ENCODE peak calls at places on chromosome 21, in six cellular contexts. One of them, this sample, is unnamed.

GRCh38 chr21:29581393-29581792 is 282.7 kb downstream of the BACH1 start:
- DNase-seq in skeletal muscle cell: no peak
- DNase-seq in lung: no peak
- DNase-seq in M059J: no peak
- DNase-seq in neural crest cell: no peak
- DNase-seq in stimulated activated naive CD4-positive, alpha-beta T cell treated with Interleukin-2 at 50 U/mL for 16 hours: no peak
- DNase-seq in this sample: no peak

GRCh38 chr21:41948901-41949300 is 4.9 kb downstream of the C2CD2 start:
- DNase-seq in skeletal muscle cell: no peak
- DNase-seq in lung: no peak
- DNase-seq in M059J: no peak
- DNase-seq in neural crest cell: no peak
- DNase-seq in stimulated activated naive CD4-positive, alpha-beta T cell treated with Interleukin-2 at 50 U/mL for 16 hours: no peak
- DNase-seq in this sample: no peak

GRCh38 chr21:35438643-35439404 is 389.7 kb upstream of the RUNX1 start:
- DNase-seq in skeletal muscle cell: no peak
- DNase-seq in lung: no peak
- DNase-seq in M059J: peak; percentile 16
- DNase-seq in neural crest cell: no peak
- DNase-seq in stimulated activated naive CD4-positive, alpha-beta T cell treated with Interleukin-2 at 50 U/mL for 16 hours: no peak
- DNase-seq in this sample: peak; percentile 31

GRCh38 chr21:32698971-32699693 is 28.7 kb downstream of the SYNJ1 start:
- DNase-seq in skeletal muscle cell: no peak
- DNase-seq in lung: no peak
- DNase-seq in M059J: no peak
- DNase-seq in neural crest cell: no peak
- DNase-seq in stimulated activated naive CD4-positive, alpha-beta T cell treated with Interleukin-2 at 50 U/mL for 16 hours: no peak
- DNase-seq in this sample: no peak

GRCh38 chr21:37159053-37159776 is 86.2 kb downstream of the TTC3 start:
- DNase-seq in skeletal muscle cell: no peak
- DNase-seq in lung: no peak
- DNase-seq in M059J: no peak
- DNase-seq in neural crest cell: no peak
- DNase-seq in stimulated activated naive CD4-positive, alpha-beta T cell treated with Interleukin-2 at 50 U/mL for 16 hours: no peak
- DNase-seq in this sample: peak; percentile 29

GRCh38 chr21:38913120-38913975 is 107.6 kb downstream of the ETS2 start:
- DNase-seq in skeletal muscle cell: peak; percentile 76
- DNase-seq in lung: peak; percentile 84
- DNase-seq in M059J: peak; percentile 38
- DNase-seq in neural crest cell: peak; percentile 14
- DNase-seq in stimulated activated naive CD4-positive, alpha-beta T cell treated with Interleukin-2 at 50 U/mL for 16 hours: no peak
- DNase-seq in this sample: peak; percentile 23

GRCh38 chr21:41506526-41507520 is 1.1 kb downstream of the TMPRSS2 start:
- DNase-seq in skeletal muscle cell: no peak
- DNase-seq in lung: peak; percentile 32
- DNase-seq in M059J: peak; percentile 61
- DNase-seq in neural crest cell: peak; percentile 20
- DNase-seq in stimulated activated naive CD4-positive, alpha-beta T cell treated with Interleukin-2 at 50 U/mL for 16 hours: no peak
- DNase-seq in this sample: no peak

GRCh38 chr21:43343095-43343991 is 83.6 kb downstream of the SIK1 start:
- DNase-seq in skeletal muscle cell: no peak
- DNase-seq in lung: peak; percentile 85
- DNase-seq in M059J: no peak
- DNase-seq in neural crest cell: no peak
- DNase-seq in stimulated activated naive CD4-positive, alpha-beta T cell treated with Interleukin-2 at 50 U/mL for 16 hours: no peak
- DNase-seq in this sample: no peak

GRCh38 chr21:46250146-46250725 is 21.7 kb upstream of the LSS start:
- DNase-seq in skeletal muscle cell: no peak
- DNase-seq in lung: no peak
- DNase-seq in M059J: no peak
- DNase-seq in neural crest cell: no peak
- DNase-seq in stimulated activated naive CD4-positive, alpha-beta T cell treated with Interleukin-2 at 50 U/mL for 16 hours: no peak
- DNase-seq in this sample: no peak

GRCh38 chr21:29557200-29557599 is 258.5 kb downstream of the BACH1 start:
- DNase-seq in skeletal muscle cell: no peak
- DNase-seq in lung: no peak
- DNase-seq in M059J: no peak
- DNase-seq in neural crest cell: no peak
- DNase-seq in stimulated activated naive CD4-positive, alpha-beta T cell treated with Interleukin-2 at 50 U/mL for 16 hours: no peak
- DNase-seq in this sample: no peak

GRCh38 chr21:46056450-46056903 is 41.4 kb upstream of the COL6A2 start:
- DNase-seq in skeletal muscle cell: no peak
- DNase-seq in lung: peak; percentile 59
- DNase-seq in M059J: peak; percentile 87
- DNase-seq in neural crest cell: no peak
- DNase-seq in stimulated activated naive CD4-positive, alpha-beta T cell treated with Interleukin-2 at 50 U/mL for 16 hours: no peak
- DNase-seq in this sample: no peak

This sample was measured in T-helper 2 cell treated with Interferon-gamma antibody and Interleukin-4, amounts not matched to agents 5 μg/mL and 100 μg/mL, for 36 hours.